ENCODE peak calls at places on chromosomes 16 and 17, in four cellular contexts. X is iris pigment epithelial cell; B is HS-5; F is CD8-positive, alpha-beta memory T cell. Y is an unnamed sample.

GRCh38 chr17:55326030-55326429 is 61.3 kb downstream of the HLF start:
- DNase-seq in X (no peak), B (no peak), F (no peak), Y (no peak)

GRCh38 chr16:14028207-14028606 is 42.9 kb upstream of the MRTFB start:
- DNase-seq in X (no peak), B (no peak), F (no peak), Y (no peak)

GRCh38 chr17:79086609-79087427 is 12.2 kb downstream of the ENGASE start:
- DNase-seq in X (no peak), B (no peak), F (no peak), Y (no peak)

GRCh38 chr16:82864332-82865040 is 237.7 kb downstream of the CDH13 start:
- DNase-seq in X (no peak), B (no peak), F (no peak), Y (no peak)

GRCh38 chr16:35207059-35207999 is 1747.9 kb downstream of the TP53TG3F start:
- DNase-seq in X (no peak), B (no peak), F (no peak), Y (peak; percentile 12)

GRCh38 chr16:26645629-26646028 is 421.1 kb upstream of the C16orf82 start:
- DNase-seq in X (no peak), B (no peak), F (no peak), Y (peak; percentile 25)

GRCh38 chr16:80743772-80744171 is 60.6 kb downstream of the CDYL2 start:
- DNase-seq in X (no peak), B (no peak), F (no peak), Y (no peak)

GRCh38 chr16:86681440-86681838 is 103.1 kb downstream of the FOXL1 start:
- DNase-seq in X (no peak), B (no peak), F (no peak), Y (no peak)

GRCh38 chr17:47981462-47981861 is 10.5 kb downstream of the CDK5RAP3 start:
- DNase-seq in X (no peak), B (no peak), F (no peak), Y (no peak)

GRCh38 chr17:28748852-28749515 is 5.2 kb downstream of the TRAF4 start:
- DNase-seq in X (no peak), B (no peak), F (no peak), Y (no peak)

GRCh38 chr17:78839173-78839761 is 1.3 kb downstream of the USP36 start:
- DNase-seq in X (peak; percentile 49), B (peak; percentile 35), F (no peak), Y (no peak)

GRCh38 chr16:89019511-89019910 is 42.5 kb upstream of the CBFA2T3 start:
- DNase-seq in X (no peak), B (no peak), F (no peak), Y (no peak)

GRCh38 chr17:37546242-37546641 is 56.6 kb downstream of the DUSP14 start:
- DNase-seq in X (no peak), B (no peak), F (no peak), Y (no peak)

GRCh38 chr16:78504391-78504945 is 405.0 kb downstream of the WWOX start:
- DNase-seq in X (no peak), B (no peak), F (no peak), Y (no peak)

GRCh38 chr16:10598157-10598556 is 17.8 kb upstream of the EMP2 start:
- DNase-seq in X (no peak), B (no peak), F (no peak), Y (no peak)

GRCh38 chr17:79933863-79934652 is 94.8 kb upstream of the CBX4 start:
- DNase-seq in X (no peak), B (no peak), F (no peak), Y (peak; percentile 76)

GRCh38 chr17:4951486-4951885 is 567 bp downstream of the ENO3 start:
- DNase-seq in X (no peak), B (no peak), F (no peak), Y (no peak)

GRCh38 chr16:74901606-74902005 is 83.3 kb downstream of the WDR59 start:
- DNase-seq in X (no peak), B (no peak), F (no peak), Y (no peak)

GRCh38 chr16:54519161-54519685 is 232.6 kb upstream of the IRX3 start:
- DNase-seq in X (no peak), B (no peak), F (no peak), Y (no peak)

GRCh38 chr16:66150691-66151090 is 215.8 kb upstream of the CDH5 start:
- DNase-seq in X (peak; percentile 88), B (no peak), F (no peak), Y (no peak)

GRCh38 chr17:47652570-47652969 is 2.9 kb downstream of the KPNB1 start:
- DNase-seq in X (peak; percentile 16), B (no peak), F (no peak), Y (no peak)

GRCh38 chr16:26614102-26614864 is 452.4 kb upstream of the C16orf82 start:
- DNase-seq in X (no peak), B (no peak), F (no peak), Y (peak; percentile 15)

GRCh38 chr17:83109793-83110645 is 30.6 kb downstream of the METRNL start:
- DNase-seq in X (peak; percentile 85), B (peak; percentile 94), F (no peak), Y (no peak)

GRCh38 chr16:88494335-88495154 is 41.5 kb downstream of the ZFPM1 start:
- DNase-seq in X (no peak), B (no peak), F (no peak), Y (no peak)

GRCh38 chr17:17886747-17887146 is 50.0 kb upstream of the SREBF1 start:
- DNase-seq in X (no peak), B (no peak), F (no peak), Y (no peak)

GRCh38 chr17:30921544-30922196 is at the start of gene ADAP2:
- DNase-seq in X (peak; percentile 13), B (no peak), F (no peak), Y (peak; percentile 40)

GRCh38 chr17:8442310-8442709 is 6.6 kb downstream of the NDEL1 start:
- DNase-seq in X (no peak), B (no peak), F (no peak), Y (no peak)